ENCODE peak calls at places on chromosomes 6 and 20, in four cellular contexts. F is RWPE1, Z is HuH-7, K is mesendoderm. E is an unnamed sample.

GRCh38 chr6:31794294-31794865 is 1.2 kb downstream of the VARS1 start:
- DNase-seq in F (no peak), Z (no peak), K (no peak), E (peak)

GRCh38 chr6:158781692-158782373 is 37.3 kb downstream of the EZR start:
- DNase-seq in F (no peak), Z (no peak), K (no peak), E (no peak)

GRCh38 chr20:25296094-25297093 is 48.5 kb downstream of the PYGB start:
- DNase-seq in F (no peak), Z (peak), K (peak), E (peak)

GRCh38 chr6:24831771-24832718 is 33.3 kb upstream of the ARMH2 start:
- DNase-seq in F (no peak), Z (no peak), K (no peak), E (no peak)

GRCh38 chr20:23024701-23025100 is 10.4 kb upstream of the SSTR4 start:
- DNase-seq in F (no peak), Z (no peak), K (peak), E (no peak)

GRCh38 chr6:41872102-41872602 is 23.0 kb downstream of the USP49 start:
- DNase-seq in F (no peak), Z (no peak), K (no peak), E (no peak)

GRCh38 chr20:37516697-37517370 is 4.2 kb upstream of the NNAT start:
- DNase-seq in F (no peak), Z (no peak), K (no peak), E (no peak)

GRCh38 chr6:21340563-21340962 is 253.0 kb upstream of the SOX4 start:
- DNase-seq in F (no peak), Z (no peak), K (no peak), E (no peak)

E was measured in HEK293T.